ENCODE peak calls at places on chromosome 2, in nine cellular contexts. A, V, M, Z, U, G, D, C and L are unnamed samples.

GRCh38 chr2:16102287-16102975 is 162.1 kb downstream of the MYCN start:
- DNase-seq in A (no peak), V (no peak), M (no peak), Z (no peak), U (no peak), G (no peak), D (no peak), C (no peak), L (no peak)

GRCh38 chr2:100119235-100119634 is 23.2 kb downstream of the AFF3 start:
- DNase-seq in A (no peak), V (no peak), M (no peak), Z (no peak), U (no peak), G (no peak), D (no peak), C (no peak), L (no peak)

GRCh38 chr2:61091485-61091884 is 25.8 kb downstream of the SANBR start:
- DNase-seq in A (no peak), V (no peak), M (no peak), Z (no peak), U (no peak), G (no peak), D (no peak), C (no peak), L (no peak)

GRCh38 chr2:19114754-19115231 is 243.6 kb downstream of the OSR1 start:
- DNase-seq in A (no peak), V (peak; percentile 61), M (peak; percentile 74), Z (peak; percentile 58), U (no peak), G (no peak), D (no peak), C (no peak), L (no peak)

GRCh38 chr2:39435974-39436591 is 1.0 kb downstream of the MAP4K3 start:
- DNase-seq in A (no peak), V (peak; percentile 75), M (peak; percentile 81), Z (peak; percentile 62), U (no peak), G (peak; percentile 22), D (no peak), C (no peak), L (no peak)

GRCh38 chr2:7272180-7272579 is 355.0 kb downstream of the RNF144A start:
- DNase-seq in A (no peak), V (peak; percentile 4), M (peak; percentile 25), Z (no peak), U (no peak), G (no peak), D (no peak), C (no peak), L (no peak)

GRCh38 chr2:132593171-132593570 is 76.8 kb downstream of the LYPD1 start:
- DNase-seq in A (no peak), V (no peak), M (peak; percentile 5), Z (peak; percentile 29), U (no peak), G (no peak), D (no peak), C (no peak), L (peak; percentile 9)

GRCh38 chr2:60706021-60706420 is 50.0 kb upstream of the PAPOLG start:
- DNase-seq in A (no peak), V (no peak), M (peak; percentile 63), Z (peak; percentile 33), U (no peak), G (no peak), D (no peak), C (no peak), L (no peak)

GRCh38 chr2:118122768-118123335 is 34.6 kb downstream of the INSIG2 start:
- DNase-seq in A (no peak), V (peak; percentile 5), M (peak; percentile 28), Z (no peak), U (no peak), G (no peak), D (peak; percentile 40), C (no peak), L (peak; percentile 58)

GRCh38 chr2:144361742-144362141 is 158.2 kb downstream of the ZEB2 start:
- DNase-seq in A (no peak), V (no peak), M (no peak), Z (no peak), U (no peak), G (no peak), D (no peak), C (no peak), L (no peak)

GRCh38 chr2:85133751-85134254 is 611 bp downstream of the TCF7L1 start:
- DNase-seq in A (peak; percentile 50), V (peak; percentile 51), M (peak; percentile 51), Z (peak; percentile 40), U (no peak), G (no peak), D (no peak), C (peak; percentile 57), L (peak; percentile 46)

GRCh38 chr2:188193230-188193629 is 98.4 kb upstream of the GULP1 start:
- DNase-seq in A (no peak), V (no peak), M (no peak), Z (no peak), U (no peak), G (no peak), D (no peak), C (no peak), L (no peak)

GRCh38 chr2:109089602-109090300 is 39.3 kb upstream of the SH3RF3 start:
- DNase-seq in A (no peak), V (no peak), M (peak; percentile 30), Z (no peak), U (no peak), G (no peak), D (no peak), C (no peak), L (no peak)

GRCh38 chr2:30798536-30798991 is 8.7 kb downstream of the CAPN13 start:
- DNase-seq in A (no peak), V (no peak), M (no peak), Z (no peak), U (no peak), G (no peak), D (no peak), C (peak; percentile 40), L (no peak)

GRCh38 chr2:10094271-10094814 is 14.1 kb upstream of the CYS1 start:
- DNase-seq in A (no peak), V (no peak), M (no peak), Z (no peak), U (no peak), G (no peak), D (no peak), C (no peak), L (no peak)

GRCh38 chr2:130822766-130823165 is 13.9 kb upstream of the ARHGEF4 start:
- DNase-seq in A (no peak), V (no peak), M (no peak), Z (no peak), U (no peak), G (no peak), D (no peak), C (no peak), L (no peak)

GRCh38 chr2:240105982-240106381 is 30.1 kb downstream of the COPS9 start:
- DNase-seq in A (no peak), V (no peak), M (no peak), Z (no peak), U (no peak), G (no peak), D (no peak), C (no peak), L (no peak)

GRCh38 chr2:152585830-152586484 is 131.3 kb downstream of the PRPF40A start:
- DNase-seq in A (no peak), V (peak; percentile 94), M (peak; percentile 95), Z (peak; percentile 95), U (peak; percentile 85), G (no peak), D (no peak), C (no peak), L (no peak)

GRCh38 chr2:68187329-68187728 is 29.6 kb downstream of the PNO1 start:
- DNase-seq in A (no peak), V (no peak), M (no peak), Z (no peak), U (no peak), G (no peak), D (no peak), C (no peak), L (no peak)

GRCh38 chr2:68188831-68189230 is 31.1 kb downstream of the PNO1 start:
- DNase-seq in A (no peak), V (no peak), M (no peak), Z (no peak), U (no peak), G (no peak), D (no peak), C (no peak), L (no peak)

GRCh38 chr2:68190991-68191731 is 33.5 kb downstream of the PNO1 start:
- DNase-seq in A (no peak), V (peak; percentile 50), M (peak; percentile 73), Z (peak; percentile 71), U (peak; percentile 57), G (no peak), D (peak; percentile 27), C (no peak), L (no peak)

GRCh38 chr2:68182902-68183301 is 25.2 kb downstream of the PNO1 start:
- DNase-seq in A (no peak), V (no peak), M (no peak), Z (no peak), U (no peak), G (no peak), D (no peak), C (no peak), L (no peak)

GRCh38 chr2:68185541-68186164 is 28.0 kb downstream of the PNO1 start:
- DNase-seq in A (peak; percentile 47), V (peak; percentile 46), M (peak; percentile 44), Z (peak; percentile 25), U (no peak), G (no peak), D (peak; percentile 62), C (peak; percentile 66), L (peak; percentile 53)
- TF ChIP-seq CTCF in A (no peak), V (peak; percentile 74), M (peak; percentile 62), Z (peak; percentile 78), U (peak; percentile 62), G (no peak), D (peak; percentile 88), C (peak; percentile 84), L (peak; percentile 68)

DNA sequence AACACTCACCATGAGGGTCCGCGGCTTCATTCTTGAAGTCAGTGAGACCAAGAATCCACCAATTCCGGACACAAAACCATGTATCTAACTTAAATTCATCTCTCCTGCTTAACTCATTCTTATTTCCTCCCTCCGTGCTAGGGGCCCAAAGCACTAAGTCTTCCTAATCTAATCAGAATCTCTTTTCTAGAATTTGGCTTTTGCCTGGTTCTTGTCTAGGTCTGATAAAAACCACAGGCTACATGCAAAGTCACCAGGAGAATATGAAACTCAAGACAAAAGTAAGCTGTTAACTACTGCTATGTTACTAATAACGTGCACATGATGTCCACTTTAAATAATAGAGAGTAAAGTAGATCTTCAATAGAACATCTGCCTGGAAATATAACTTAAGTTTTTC is 69.9 kb downstream of the TRIP12 start:
- DNase-seq in A (no peak), V (no peak), M (no peak), Z (no peak), U (no peak), G (no peak), D (no peak), C (no peak), L (no peak)
- TF ChIP-seq CTCF in A (no peak), V (no peak), M (no peak), Z (no peak), U (no peak), G (no peak), D (no peak), C (no peak), L (no peak)

GRCh38 chr2:46988733-46989481 is 73.3 kb upstream of the MCFD2 start:
- DNase-seq in A (no peak), V (no peak), M (no peak), Z (no peak), U (no peak), G (no peak), D (no peak), C (no peak), L (no peak)
- TF ChIP-seq CTCF in A (no peak), V (no peak), M (peak; percentile 4), Z (peak; percentile 39), U (no peak), G (peak; percentile 26), D (peak; percentile 29), C (no peak), L (no peak)

GRCh38 chr2:177355874-177356273 is 36.7 kb upstream of the AGPS start:
- DNase-seq in A (no peak), V (peak; percentile 83), M (peak; percentile 82), Z (peak; percentile 79), U (no peak), G (no peak), D (no peak), C (no peak), L (no peak)
- TF ChIP-seq CTCF in A (no peak), V (no peak), M (no peak), Z (no peak), U (no peak), G (no peak), D (no peak), C (no peak), L (no peak)